ENCODE peak calls at places on chromosome 21, in four cellular contexts. V is prostate gland, O is WTC11, U is natural killer cell. Y is an unnamed sample.

GRCh38 chr21:38804030-38804616 is 1.6 kb upstream of the ETS2 start:
- DNase-seq in O (no peak), V (no peak), U (no peak), Y (no peak)

GRCh38 chr21:26388731-26389231 is 184.3 kb downstream of the CYYR1 start:
- DNase-seq in V (no peak), U (no peak), O (no peak), Y (no peak)

GRCh38 chr21:43906585-43907370 is 41.8 kb downstream of the AGPAT3 start:
- DNase-seq in U (no peak), O (no peak), V (no peak), Y (no peak)

GRCh38 chr21:44255519-44255981 is 6.1 kb downstream of the DNMT3L start:
- DNase-seq in V (no peak), O (peak; percentile 8), U (no peak), Y (no peak)

GRCh38 chr21:44932366-44933181 is 7.3 kb upstream of the SLX9 start:
- DNase-seq in U (peak; percentile 71), V (no peak), O (no peak), Y (peak; percentile 85)

GRCh38 chr21:36792505-36792967 is 93.6 kb downstream of the SIM2 start:
- DNase-seq in U (no peak), V (no peak), O (no peak), Y (no peak)

GRCh38 chr21:45379171-45379900 is 25.6 kb upstream of the COL18A1 start:
- DNase-seq in O (peak; percentile 5), V (no peak), U (no peak), Y (no peak)

GRCh38 chr21:45736705-45737484 is 93.4 kb downstream of the PCBP3 start:
- DNase-seq in V (no peak), U (no peak), O (no peak), Y (no peak)

GRCh38 chr21:40054403-40054802 is 187.2 kb downstream of the PCP4 start:
- DNase-seq in V (peak; percentile 94), U (no peak), O (no peak), Y (no peak)

GRCh38 chr21:16891821-16892220 is 621.0 kb upstream of the CXADR start:
- DNase-seq in O (no peak), U (no peak), V (peak; percentile 58), Y (no peak)

GRCh38 chr21:33070921-33071877 is 1.3 kb downstream of the OLIG1 start:
- DNase-seq in V (no peak), O (peak; percentile 57), U (no peak), Y (no peak)

GRCh38 chr21:33894736-33895288 is 20.8 kb downstream of the ATP5PO start:
- DNase-seq in V (peak; percentile 50), O (peak; percentile 84), U (no peak), Y (no peak)

GRCh38 chr21:21165063-21165645 is 166.9 kb downstream of the NCAM2 start:
- DNase-seq in U (no peak), V (no peak), O (no peak), Y (no peak)

GRCh38 chr21:14771587-14771986 is 225.5 kb upstream of the SAMSN1 start:
- DNase-seq in O (no peak), V (no peak), U (no peak), Y (no peak)

GRCh38 chr21:45283019-45283610 is 4.6 kb downstream of the POFUT2 start:
- DNase-seq in V (no peak), O (peak; percentile 8), U (no peak), Y (no peak)

GRCh38 chr21:36747114-36747814 is 48.3 kb downstream of the SIM2 start:
- DNase-seq in V (no peak), U (no peak), O (peak; percentile 28), Y (no peak)

GRCh38 chr21:36027352-36027751 is 33.0 kb downstream of the SETD4 start:
- DNase-seq in U (no peak), O (no peak), V (no peak), Y (no peak)

GRCh38 chr21:43944757-43945156 is 67.4 kb upstream of the TRAPPC10 start:
- DNase-seq in U (no peak), V (no peak), O (no peak), Y (no peak)

GRCh38 chr21:26170471-26171309 is at the start of gene APP:
- DNase-seq in V (peak; percentile 81), U (peak; percentile 77), O (peak; percentile 85), Y (peak; percentile 96)

GRCh38 chr21:30340714-30341573 is 3.5 kb upstream of the KRTAP27-1 start:
- DNase-seq in U (no peak), O (peak; percentile 58), V (peak; percentile 15), Y (no peak)

GRCh38 chr21:45030637-45031218 is 43.7 kb upstream of the ADARB1 start:
- DNase-seq in O (no peak), V (no peak), U (no peak), Y (no peak)

GRCh38 chr21:33850985-33851384 is 64.6 kb downstream of the ATP5PO start:
- DNase-seq in V (no peak), O (no peak), U (no peak), Y (no peak)

GRCh38 chr21:45200596-45201296 is 86.9 kb downstream of the POFUT2 start:
- DNase-seq in O (no peak), V (no peak), U (no peak), Y (no peak)

GRCh38 chr21:34910396-34910795 is 138.7 kb downstream of the RUNX1 start:
- DNase-seq in U (no peak), O (no peak), V (no peak), Y (no peak)

GRCh38 chr21:24658016-24658415 is 949.3 kb downstream of the MRPL39 start:
- DNase-seq in U (no peak), V (no peak), O (no peak), Y (no peak)

GRCh38 chr21:36122977-36123376 is 11.9 kb upstream of the CBR3 start:
- DNase-seq in V (no peak), O (no peak), U (no peak), Y (no peak)

GRCh38 chr21:37040212-37040611 is 32.7 kb downstream of the PIGP start:
- DNase-seq in U (no peak), O (no peak), V (no peak), Y (no peak)

GRCh38 chr21:46425061-46425460 is 33.6 kb upstream of the DIP2A start:
- DNase-seq in U (peak; percentile 47), O (no peak), V (no peak), Y (no peak)

GRCh38 chr21:45508607-45509565 is 33.4 kb downstream of the SLC19A1 start:
- DNase-seq in U (no peak), O (no peak), V (no peak), Y (no peak)

GRCh38 chr21:14361958-14362357 is 21.0 kb downstream of the HSPA13 start:
- DNase-seq in U (no peak), V (peak; percentile 37), O (no peak), Y (no peak)

DNA sequence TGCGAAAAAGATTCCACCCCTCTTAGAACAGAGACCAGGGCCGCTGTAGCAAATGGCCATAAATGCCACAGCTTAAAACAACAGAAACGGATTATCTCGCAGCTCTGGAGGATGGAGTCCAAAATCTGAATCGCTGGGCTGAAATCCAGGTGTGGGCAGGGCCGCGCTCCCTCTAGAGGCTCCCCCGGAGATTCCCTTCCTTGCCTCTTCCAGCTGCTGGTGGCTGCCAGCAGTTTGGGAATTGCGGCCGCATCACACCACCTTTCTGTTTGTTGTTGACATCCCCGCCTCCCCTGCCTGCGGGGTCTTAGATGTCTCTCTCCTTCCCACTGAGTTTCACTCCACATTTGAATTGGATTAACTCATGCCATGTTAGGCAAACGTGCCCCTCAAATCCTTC is 15.6 kb downstream of the PDE9A start:
- DNase-seq in O (peak; percentile 54), U (no peak), V (peak; percentile 46), Y (no peak)
- TF ChIP-seq CTCF in O (no peak), U (no peak), V (peak; percentile 9), Y (no peak)

GRCh38 chr21:31489014-31489413 is 145.0 kb upstream of the TIAM1 start:
- DNase-seq in U (no peak), V (no peak), O (no peak), Y (no peak)

GRCh38 chr21:31491617-31492016 is 147.6 kb upstream of the TIAM1 start:
- DNase-seq in V (no peak), O (no peak), U (no peak), Y (no peak)

GRCh38 chr21:31497939-31498338 is 153.9 kb upstream of the TIAM1 start:
- DNase-seq in V (no peak), U (no peak), O (no peak), Y (no peak)

GRCh38 chr21:31490471-31490870 is 146.4 kb upstream of the TIAM1 start:
- DNase-seq in V (no peak), U (no peak), O (no peak), Y (no peak)

GRCh38 chr21:31493350-31493880 is 149.4 kb upstream of the TIAM1 start:
- DNase-seq in U (no peak), O (no peak), V (no peak), Y (no peak)
- TF ChIP-seq CTCF in U (no peak), O (no peak), V (no peak), Y (no peak)

DNA sequence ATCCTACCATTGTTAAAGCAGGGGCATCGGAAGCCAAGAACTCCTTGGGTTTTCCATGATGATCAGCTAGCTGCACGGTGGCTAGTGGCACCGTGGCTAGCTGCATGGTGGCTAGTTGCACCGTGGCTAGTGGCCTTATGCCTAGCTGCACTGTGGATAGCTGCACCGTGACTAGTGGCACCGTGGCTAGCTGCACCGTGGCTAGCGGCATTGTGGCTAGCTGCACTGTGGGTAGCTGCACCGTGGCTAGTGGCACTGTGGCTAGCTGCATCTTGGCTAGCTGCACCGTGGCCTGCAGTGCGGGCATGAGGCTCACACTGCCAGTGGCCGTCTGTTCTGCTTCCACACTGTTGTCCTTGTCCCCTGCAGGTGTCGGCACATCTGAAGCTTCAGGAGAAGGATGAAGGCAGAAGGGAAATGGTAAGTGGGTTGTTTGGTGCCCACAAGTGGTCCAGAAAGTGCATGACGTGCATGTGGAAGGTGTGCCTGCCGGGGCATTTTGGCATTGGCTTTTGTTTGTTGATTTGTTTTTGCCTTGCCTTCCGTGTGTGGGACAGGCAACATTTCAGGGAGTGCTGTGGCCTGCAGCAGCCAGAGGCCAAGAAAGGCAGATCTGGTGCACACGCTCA is 38.6 kb downstream of the TFF3 start:
- DNase-seq in V (no peak), U (no peak), O (no peak), Y (no peak)
- TF ChIP-seq CTCF in V (no peak), U (no peak), O (no peak), Y (no peak)

GRCh38 chr21:42113926-42114409 is 42.9 kb downstream of the UMODL1 start:
- DNase-seq in V (peak; percentile 53), O (no peak), U (no peak), Y (no peak)
- TF ChIP-seq CTCF in V (no peak), O (no peak), U (no peak), Y (no peak)

GRCh38 chr21:19523731-19524130 is 1120.1 kb upstream of the TMPRSS15 start:
- DNase-seq in U (no peak), O (no peak), V (no peak), Y (no peak)

GRCh38 chr21:19523066-19523465 is 1119.5 kb upstream of the TMPRSS15 start:
- DNase-seq in U (no peak), O (no peak), V (no peak), Y (no peak)

GRCh38 chr21:19529031-19529430 is 1125.4 kb upstream of the TMPRSS15 start:
- DNase-seq in V (no peak), U (no peak), O (no peak), Y (no peak)
- TF ChIP-seq CTCF in V (no peak), U (no peak), O (no peak), Y (no peak)

GRCh38 chr21:31873696-31874599 is 1.1 kb downstream of the HUNK start:
- DNase-seq in O (peak; percentile 74), U (no peak), V (peak; percentile 10), Y (peak; percentile 53)
- TF ChIP-seq CTCF in O (peak; percentile 65), U (no peak), V (peak; percentile 55), Y (no peak)